ENCODE peak calls at places on chromosomes 5 and 9, in six cellular contexts. X, H, P, I, L and Y are unnamed samples. For H3K27me3, the result is how much of the 10 kb centered on the place peaks cover.

GRCh38 chr9:115494958-115495690 is 377.2 kb upstream of the TNC start:
- DNase-seq in P (no peak), X (peak), I (no peak), H (no peak), L (no peak), Y (no peak)

GRCh38 chr5:79973511-79973910 is 17.6 kb downstream of the MTX3 start:
- DNase-seq in X (no peak), I (no peak), L (no peak), P (no peak), H (no peak), Y (no peak)

GRCh38 chr5:14164764-14165163 is 21.6 kb downstream of the TRIO start:
- DNase-seq in P (no peak), I (no peak), H (no peak), L (no peak), X (no peak), Y (no peak)

GRCh38 chr5:45694255-45694834 is 1.8 kb downstream of the HCN1 start:
- DNase-seq in H (no peak), P (no peak), I (peak), X (no peak), L (no peak), Y (no peak)

GRCh38 chr9:111839387-111839786 is 44.6 kb upstream of the SHOC1 start:
- DNase-seq in I (peak), L (no peak), P (no peak), X (no peak), H (no peak), Y (no peak)

GRCh38 chr9:136700959-136701664 is 11.3 kb upstream of the DIPK1B start:
- DNase-seq in L (peak), H (no peak), P (no peak), I (peak), X (no peak), Y (peak)

GRCh38 chr9:91415290-91415689 is 8.3 kb downstream of the NFIL3 start:
- DNase-seq in H (no peak), L (no peak), P (no peak), I (no peak), X (no peak), Y (no peak)

GRCh38 chr5:179827684-179828083 is 7.0 kb downstream of the SQSTM1 start:
- DNase-seq in I (no peak), X (no peak), L (no peak), H (no peak), P (peak), Y (no peak)

GRCh38 chr9:92706218-92706940 is 36.4 kb upstream of the IPPK start:
- DNase-seq in P (no peak), I (peak), L (no peak), X (no peak), H (peak), Y (peak)

GRCh38 chr5:126486332-126486731 is 63.1 kb downstream of the GRAMD2B start:
- DNase-seq in H (no peak), L (no peak), I (no peak), X (no peak), P (no peak), Y (no peak)

GRCh38 chr5:169979871-169980270 is 424 bp downstream of the INSYN2B start:
- DNase-seq in H (no peak), L (no peak), P (no peak), I (no peak), X (no peak), Y (no peak)
- H3K4me3 ChIP-seq in H (no peak), L (no peak), P (no peak), I (no peak), X (peak), Y (no peak)

GRCh38 chr5:132814441-132815294 is 1.6 kb downstream of the SOWAHA start:
- DNase-seq in H (no peak), P (no peak), I (no peak), X (no peak), L (no peak), Y (no peak)

GRCh38 chr5:132812949-132813598 is at the start of gene SOWAHA:
- DNase-seq in L (no peak), X (no peak), P (no peak), I (peak), H (no peak), Y (no peak)

GRCh38 chr5:132815454-132815853 is 2.4 kb downstream of the SOWAHA start:
- DNase-seq in H (no peak), X (no peak), L (no peak), I (no peak), P (no peak), Y (no peak)

GRCh38 chr5:132812123-132812948 is 766 bp upstream of the SOWAHA start:
- DNase-seq in P (no peak), H (no peak), L (no peak), X (no peak), I (no peak), Y (no peak)

GRCh38 chr5:132813599-132814440 is 718 bp downstream of the SOWAHA start:
- DNase-seq in H (no peak), X (no peak), L (no peak), P (peak), I (peak), Y (peak)
- H3K27me3 ChIP-seq in H (under half), X (under half), L (under half), P (half or more), I (under half), Y (under half)

GRCh38 chr5:68215208-68215887 is at the start of gene PIK3R1:
- DNase-seq in H (peak), X (peak), I (peak), L (peak), P (peak), Y (peak)

GRCh38 chr5:68217476-68217984 is 2.0 kb downstream of the PIK3R1 start:
- DNase-seq in H (no peak), L (no peak), X (no peak), I (no peak), P (no peak), Y (no peak)

GRCh38 chr5:68214472-68215207 is 916 bp upstream of the PIK3R1 start:
- DNase-seq in P (no peak), I (peak), X (no peak), L (no peak), H (no peak), Y (no peak)

GRCh38 chr5:68216737-68217231 is 1.2 kb downstream of the PIK3R1 start:
- DNase-seq in L (no peak), H (no peak), I (no peak), X (no peak), P (no peak), Y (no peak)

GRCh38 chr5:68215888-68216736 is 556 bp downstream of the PIK3R1 start:
- DNase-seq in I (peak), X (no peak), H (no peak), L (peak), P (peak), Y (peak)
- H3K4me3 ChIP-seq in I (peak), X (peak), H (peak), L (peak), P (peak), Y (peak)

DNA sequence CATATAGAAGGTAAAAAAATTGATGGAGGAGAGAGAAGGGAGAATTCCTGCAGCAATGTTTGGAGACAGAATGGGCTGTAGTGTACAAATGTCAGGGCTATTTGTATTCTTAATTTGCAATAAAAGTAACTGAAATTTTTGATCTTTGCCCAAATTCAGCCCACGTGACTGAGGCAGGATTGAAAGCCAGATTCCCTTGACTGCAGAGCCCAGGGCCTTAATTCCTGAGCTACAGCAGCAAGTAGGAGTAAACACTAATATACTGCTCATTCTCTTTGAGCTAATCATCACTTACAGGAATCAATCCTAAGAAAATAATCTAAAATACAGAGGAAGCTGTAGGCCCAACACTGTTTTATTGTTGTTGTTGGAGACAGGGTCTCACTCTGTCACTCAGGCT is 5.2 kb upstream of the ANXA6 start:
- DNase-seq in I (no peak), L (no peak), X (no peak), H (no peak), P (no peak), Y (no peak)
- H3K27me3 ChIP-seq in I (under half), L (under half), X (under half), H (under half), P (under half), Y (under half)